ENCODE peak calls at places on chromosomes 7 and 10, in eight cellular contexts. S, L, I, G, H, R, J and K are unnamed samples.

GRCh38 chr7:24942226-24942625 is 37.8 kb downstream of the OSBPL3 start:
- DNase-seq in S (no peak), L (no peak), I (no peak), G (no peak), H (no peak), R (no peak), J (no peak), K (no peak)

GRCh38 chr7:71131256-71131752 is 640 bp upstream of the GALNT17 start:
- DNase-seq in S (no peak), L (no peak), I (no peak), G (no peak), H (no peak), R (no peak), J (peak; percentile 2), K (no peak)

GRCh38 chr10:128210215-128211063 is 84.2 kb upstream of the MKI67 start:
- DNase-seq in S (peak; percentile 38), L (peak; percentile 75), I (peak; percentile 17), G (peak; percentile 44), H (peak; percentile 67), R (peak; percentile 78), J (no peak), K (peak; percentile 71)

GRCh38 chr10:63722537-63722936 is 201.3 kb downstream of the REEP3 start:
- DNase-seq in S (no peak), L (no peak), I (no peak), G (no peak), H (no peak), R (no peak), J (peak; percentile 65), K (no peak)

GRCh38 chr10:81348003-81348402 is 527.0 kb upstream of the NRG3 start:
- DNase-seq in S (no peak), L (no peak), I (no peak), G (no peak), H (no peak), R (no peak), J (no peak), K (no peak)

GRCh38 chr10:32629910-32630309 is 184.0 kb downstream of the CCDC7 start:
- DNase-seq in S (no peak), L (no peak), I (no peak), G (no peak), H (no peak), R (no peak), J (no peak), K (no peak)

GRCh38 chr10:35639651-35640311 is 2.3 kb downstream of the FZD8 start:
- DNase-seq in S (no peak), L (no peak), I (no peak), G (no peak), H (peak; percentile 51), R (no peak), J (peak; percentile 24), K (no peak)

GRCh38 chr10:57849726-57850357 is 417.9 kb downstream of the IPMK start:
- DNase-seq in S (no peak), L (no peak), I (no peak), G (no peak), H (peak; percentile 33), R (no peak), J (no peak), K (no peak)

GRCh38 chr7:28811990-28812389 is 146.1 kb downstream of the TRIL start:
- DNase-seq in S (no peak), L (no peak), I (no peak), G (no peak), H (no peak), R (no peak), J (no peak), K (no peak)

GRCh38 chr10:72097448-72098300 is 9.3 kb upstream of the SPOCK2 start:
- DNase-seq in S (no peak), L (no peak), I (no peak), G (no peak), H (peak; percentile 98), R (no peak), J (peak; percentile 99), K (no peak)

GRCh38 chr7:45685619-45686240 is 111.6 kb downstream of the ADCY1 start:
- DNase-seq in S (no peak), L (no peak), I (no peak), G (no peak), H (no peak), R (no peak), J (no peak), K (no peak)

GRCh38 chr10:73376679-73377078 is 18.0 kb upstream of the CFAP70 start:
- DNase-seq in S (no peak), L (no peak), I (no peak), G (no peak), H (no peak), R (no peak), J (no peak), K (no peak)